ENCODE peak calls at places on chromosomes 11 and 22, in ten cellular contexts. K is anterior cingulate cortex; S is germinal center; X is activated CD8-positive, alpha-beta T cell treated with anti-CD3 and anti-CD28 coated beads for 36 hours; J is kidney; O is SK-MEL-5; Y is fibroblast of pulmonary artery; T is cardiac muscle cell; Q is RWPE1; P is AG08395. W is an unnamed sample.

GRCh38 chr11:110921742-110922200 is 209.5 kb upstream of the ARHGAP20 start:
- DNase-seq in K (no peak), S (no peak), X (no peak), J (peak), O (no peak), Y (peak), T (no peak), Q (no peak), P (no peak), W (no peak)

GRCh38 chr11:128903248-128904041 is 12.3 kb downstream of the KCNJ5 start:
- DNase-seq in K (no peak), S (no peak), X (no peak), J (peak), O (no peak), Y (no peak), T (no peak), Q (peak), P (no peak), W (no peak)

GRCh38 chr11:113365895-113366294 is 21.7 kb upstream of the ANKK1 start:
- DNase-seq in K (no peak), S (no peak), X (peak), J (no peak), O (no peak), Y (no peak), T (no peak), Q (no peak), P (no peak), W (no peak)

GRCh38 chr11:59879534-59879933 is 952 bp downstream of the OOSP3 start:
- DNase-seq in K (no peak), S (no peak), X (no peak), J (no peak), O (no peak), Y (no peak), T (no peak), Q (no peak), P (no peak), W (no peak)

GRCh38 chr11:45182902-45183301 is 36.5 kb downstream of the PRDM11 start:
- DNase-seq in K (no peak), S (peak), X (no peak), J (no peak), O (peak), Y (peak), T (peak), Q (no peak), P (peak), W (peak)

GRCh38 chr11:102111787-102112653 is 1.8 kb downstream of the YAP1 start:
- DNase-seq in K (peak), S (no peak), X (peak), J (no peak), O (peak), Y (peak), T (peak), Q (peak), P (peak), W (no peak)

GRCh38 chr11:117098269-117099231 is at the start of gene SIK3:
- DNase-seq in K (peak), S (peak), X (peak), J (peak), O (peak), Y (peak), T (peak), Q (peak), P (peak), W (peak)

GRCh38 chr11:113567097-113567496 is 91.9 kb upstream of the DRD2 start:
- DNase-seq in K (no peak), S (no peak), X (no peak), J (no peak), O (no peak), Y (no peak), T (no peak), Q (no peak), P (no peak), W (no peak)

GRCh38 chr11:93536346-93536871 is 6.8 kb downstream of the SMCO4 start:
- DNase-seq in K (no peak), S (peak), X (no peak), J (no peak), O (no peak), Y (no peak), T (no peak), Q (no peak), P (no peak), W (no peak)

GRCh38 chr22:38506118-38506962 is at the start of gene DDX17:
- DNase-seq in K (peak), S (peak), X (peak), J (peak), O (peak), Y (peak), T (peak), Q (peak), P (peak), W (peak)

GRCh38 chr11:24181395-24182047 is 315.3 kb upstream of the LUZP2 start:
- DNase-seq in K (no peak), S (no peak), X (no peak), J (no peak), O (no peak), Y (no peak), T (no peak), Q (no peak), P (no peak), W (no peak)

GRCh38 chr11:67499808-67500793 is 5.1 kb downstream of the PITPNM1 start:
- DNase-seq in K (no peak), S (no peak), X (no peak), J (peak), O (no peak), Y (no peak), T (no peak), Q (no peak), P (no peak), W (no peak)